ENCODE peak calls at places on chromosomes 16 and 17, in six cellular contexts. K is AG04450, P is RWPE1, M is adrenal gland, Z is Caco-2, W is AG09309. O is an unnamed sample.

GRCh38 chr16:84842516-84843148 is 22.8 kb downstream of the CRISPLD2 start:
- DNase-seq in Z (no peak), P (no peak), K (no peak), M (no peak), W (no peak), O (no peak)

GRCh38 chr17:44350733-44351226 is 5.7 kb downstream of the GRN start:
- DNase-seq in K (no peak), M (peak; percentile 63), P (peak; percentile 64), Z (peak; percentile 72), W (no peak), O (peak; percentile 32)

GRCh38 chr17:48382989-48383388 is 47.0 kb downstream of the SKAP1 start:
- DNase-seq in M (no peak), W (no peak), Z (no peak), K (no peak), P (no peak), O (no peak)

GRCh38 chr16:79411357-79411756 is 189.2 kb downstream of the MAF start:
- DNase-seq in P (no peak), W (no peak), M (no peak), Z (no peak), K (no peak), O (no peak)

GRCh38 chr17:67992541-67993152 is 3.6 kb downstream of the C17orf58 start:
- DNase-seq in M (no peak), K (no peak), P (no peak), W (no peak), Z (no peak), O (no peak)

GRCh38 chr16:700684-701584 is 4.7 kb downstream of the FBXL16 start:
- DNase-seq in P (no peak), Z (no peak), K (no peak), M (no peak), W (no peak), O (no peak)

GRCh38 chr17:74249966-74250365 is 24.1 kb upstream of the DNAI2 start:
- DNase-seq in K (no peak), W (no peak), P (no peak), Z (no peak), M (no peak), O (no peak)

GRCh38 chr17:74785096-74785980 is 9.2 kb upstream of the NAT9 start:
- DNase-seq in M (no peak), Z (no peak), W (no peak), P (no peak), K (no peak), O (no peak)

GRCh38 chr17:65020284-65020683 is 36.3 kb downstream of the GNA13 start:
- DNase-seq in Z (no peak), K (peak; percentile 59), M (no peak), P (peak; percentile 64), W (peak; percentile 82), O (peak; percentile 77)

GRCh38 chr17:78790552-78790951 is 8.5 kb upstream of the CYTH1 start:
- DNase-seq in M (no peak), W (no peak), Z (no peak), K (no peak), P (no peak), O (no peak)

GRCh38 chr16:68369697-68370096 is 58.9 kb downstream of the PRMT7 start:
- DNase-seq in P (no peak), Z (no peak), M (no peak), K (no peak), W (no peak), O (no peak)

GRCh38 chr16:22225060-22225459 is 19.0 kb downstream of the EEF2K start:
- DNase-seq in K (no peak), M (no peak), P (no peak), Z (no peak), W (no peak), O (no peak)

GRCh38 chr17:4965311-4965986 is 2.2 kb downstream of the SPAG7 start:
- DNase-seq in Z (no peak), M (no peak), K (no peak), P (no peak), W (no peak), O (no peak)

DNA sequence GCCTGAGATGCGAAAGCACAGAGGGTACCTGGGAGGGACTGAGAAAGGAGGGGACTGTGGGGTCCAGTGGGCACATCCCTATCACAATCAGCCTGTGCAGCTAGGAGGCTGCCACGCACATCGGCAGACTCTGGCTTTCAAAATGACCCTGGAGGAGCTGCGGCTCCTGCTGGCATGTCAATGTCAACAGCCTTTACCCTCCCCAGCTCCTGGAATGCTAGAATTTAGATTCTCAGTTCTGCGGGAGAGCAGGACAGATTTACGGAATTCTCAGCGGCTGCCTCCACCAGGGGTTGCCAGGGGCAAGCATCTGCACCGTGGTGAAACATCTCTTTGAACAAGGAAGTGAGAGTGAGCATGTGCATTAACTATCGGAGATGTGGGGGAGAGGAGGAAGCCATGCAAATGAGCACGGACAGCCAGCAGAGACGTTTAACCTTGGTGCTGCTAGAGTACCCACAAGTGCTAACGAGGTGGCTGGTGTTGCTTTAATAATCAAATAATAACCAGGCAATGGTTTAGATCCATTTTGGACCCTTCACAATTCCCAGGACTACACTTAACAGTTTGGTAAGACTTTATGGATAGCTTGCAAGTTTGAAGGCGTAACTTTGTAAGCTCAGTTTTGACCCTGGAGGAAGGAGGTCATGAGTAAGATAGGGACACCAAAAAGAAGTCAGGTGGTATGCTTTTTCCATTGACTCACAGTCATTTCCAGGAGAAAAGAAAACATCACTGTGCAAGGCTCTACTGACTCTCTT is 54.1 kb downstream of the XYLT1 start:
- DNase-seq in W (no peak), P (no peak), K (no peak), M (peak; percentile 64), Z (no peak), O (no peak)
- TF ChIP-seq CTCF in W (peak; percentile 29), P (no peak), K (peak; percentile 25), M (peak; percentile 25), Z (no peak), O (no peak)

GRCh38 chr17:77437017-77437416 is 296.2 kb downstream of the SEC14L1 start:
- DNase-seq in M (peak; percentile 49), Z (no peak), P (no peak), W (no peak), K (peak; percentile 61), O (no peak)
- TF ChIP-seq CTCF in M (no peak), Z (no peak), P (no peak), W (no peak), K (peak; percentile 7), O (peak; percentile 10)

GRCh38 chr17:82841921-82842596 is 2.2 kb upstream of the ZNF750 start:
- DNase-seq in K (no peak), P (no peak), M (no peak), Z (no peak), W (no peak), O (no peak)
- TF ChIP-seq CTCF in K (no peak), P (no peak), M (no peak), Z (no peak), W (no peak), O (no peak)

GRCh38 chr16:70158261-70158939 is 15.2 kb upstream of the CLEC18C start:
- DNase-seq in K (no peak), M (no peak), P (no peak), W (no peak), Z (no peak), O (no peak)
- TF ChIP-seq CTCF in K (no peak), M (no peak), P (no peak), W (no peak), Z (no peak), O (peak; percentile 18)